ENCODE peak calls at places on chromosomes 5 and 9, in five cellular contexts. J is fibroblast of pulmonary artery, Q is IMR-90, C is spleen, E is left ventricle myocardium inferior. F is an unnamed sample.

GRCh38 chr5:157930710-157931109 is 71.8 kb upstream of the CLINT1 start:
- DNase-seq in E (peak), C (no peak), Q (no peak), J (no peak), F (no peak)

GRCh38 chr5:155532621-155533314 is 519.2 kb downstream of the KIF4B start:
- DNase-seq in E (no peak), C (no peak), J (no peak), Q (no peak), F (no peak)

GRCh38 chr9:68749579-68750159 is 44.6 kb downstream of the PIP5K1B start:
- DNase-seq in Q (no peak), J (no peak), E (no peak), C (no peak), F (no peak)

GRCh38 chr5:115417076-115417475 is 120.6 kb upstream of the CCDC112 start:
- DNase-seq in J (no peak), E (no peak), Q (no peak), C (no peak), F (no peak)

GRCh38 chr9:4435197-4435596 is 55.1 kb upstream of the SLC1A1 start:
- DNase-seq in E (no peak), J (peak), C (no peak), Q (peak), F (no peak)

GRCh38 chr5:63957617-63958016 is 4.6 kb downstream of the HTR1A start:
- DNase-seq in J (no peak), Q (no peak), E (no peak), C (no peak), F (no peak)

GRCh38 chr9:135096408-135096885 is 9.0 kb downstream of the OLFM1 start:
- DNase-seq in C (no peak), Q (no peak), J (no peak), E (no peak), F (no peak)

GRCh38 chr5:173890195-173890951 is 2.2 kb downstream of the CPEB4 start:
- DNase-seq in J (peak), Q (peak), C (no peak), E (peak), F (peak)

GRCh38 chr9:131423171-131423581 is 29.3 kb downstream of the PRRC2B start:
- DNase-seq in C (peak), Q (peak), J (peak), E (peak), F (peak)

GRCh38 chr5:180791611-180792213 is 10.9 kb downstream of the MGAT1 start:
- DNase-seq in Q (no peak), E (no peak), J (no peak), C (peak), F (no peak)

DNA sequence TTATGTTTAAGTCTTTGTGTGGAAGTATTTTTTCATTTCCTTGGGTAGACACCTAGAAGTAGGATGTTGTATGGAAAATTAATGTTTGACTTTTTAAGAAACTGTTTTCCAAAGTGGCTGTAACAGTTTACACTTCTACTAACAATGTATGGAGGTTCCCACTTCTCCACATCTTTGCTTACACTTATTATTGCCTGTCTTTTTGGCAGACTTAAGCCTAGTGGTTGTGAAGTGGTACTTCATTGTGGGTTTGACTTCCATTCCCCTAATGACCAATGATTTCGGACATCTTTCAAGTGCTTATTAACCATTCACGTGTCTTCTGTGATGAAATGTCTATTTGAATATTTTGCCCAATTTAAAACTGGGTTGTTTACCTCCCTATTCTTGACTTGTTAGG is 91.5 kb upstream of the CDKN2B start:
- DNase-seq in J (no peak), C (no peak), Q (no peak), E (no peak), F (no peak)
- TF ChIP-seq CTCF in J (peak), C (no peak), Q (peak), E (no peak), F (peak)

GRCh38 chr5:128491291-128491690 is 46.8 kb downstream of the FBN2 start:
- DNase-seq in Q (peak), J (peak), C (no peak), E (no peak), F (no peak)

GRCh38 chr5:128498844-128499455 is 39.1 kb downstream of the FBN2 start:
- DNase-seq in C (no peak), Q (peak), E (no peak), J (peak), F (no peak)

GRCh38 chr5:128493657-128494329 is 44.3 kb downstream of the FBN2 start:
- DNase-seq in C (no peak), E (no peak), J (no peak), Q (peak), F (no peak)

GRCh38 chr5:128494516-128494915 is 43.5 kb downstream of the FBN2 start:
- DNase-seq in C (no peak), Q (no peak), J (no peak), E (no peak), F (no peak)
- TF ChIP-seq CTCF in C (no peak), Q (no peak), J (peak), E (no peak), F (no peak)

GRCh38 chr9:107443786-107444185 is 45.8 kb downstream of the KLF4 start:
- DNase-seq in E (no peak), Q (no peak), J (no peak), C (no peak), F (no peak)
- TF ChIP-seq CTCF in E (no peak), Q (no peak), J (no peak), C (no peak), F (no peak)

GRCh38 chr5:135179308-135179980 is 145.4 kb upstream of the PITX1 start:
- DNase-seq in J (no peak), E (no peak), C (no peak), Q (no peak), F (no peak)
- TF ChIP-seq CTCF in J (no peak), E (no peak), C (no peak), Q (no peak), F (peak)

GRCh38 chr5:74786851-74787250 is 19.8 kb downstream of the NSA2 start:
- DNase-seq in J (no peak), E (no peak), Q (no peak), C (no peak), F (no peak)
- TF ChIP-seq CTCF in J (no peak), E (no peak), Q (no peak), C (no peak), F (no peak)

DNA sequence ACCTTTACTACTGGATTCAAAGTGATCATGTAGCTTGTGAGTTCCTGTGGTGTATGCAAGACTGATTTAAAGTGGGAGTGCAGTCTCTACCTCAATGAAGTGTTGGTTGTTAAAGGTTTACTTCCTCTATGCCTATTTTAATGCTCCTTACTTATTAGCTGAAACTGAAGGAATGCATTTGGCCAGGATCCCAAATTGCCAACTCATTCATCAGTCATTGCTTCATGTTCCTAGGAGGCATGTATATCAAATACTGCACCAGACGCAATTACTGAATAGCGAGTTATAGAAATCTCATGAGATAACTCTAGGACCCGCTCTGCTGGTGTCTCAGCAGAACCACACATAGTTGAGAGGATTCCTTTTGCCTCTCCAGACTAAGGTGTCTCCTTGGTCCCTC is 143.0 kb upstream of the RPS23 start:
- DNase-seq in J (peak), C (no peak), E (no peak), Q (peak), F (no peak)
- TF ChIP-seq CTCF in J (peak), C (no peak), E (no peak), Q (peak), F (no peak)

GRCh38 chr5:167217097-167217743 is 1074.2 kb upstream of the WWC1 start:
- DNase-seq in E (no peak), Q (no peak), J (no peak), C (no peak), F (no peak)
- TF ChIP-seq CTCF in E (peak), Q (no peak), J (no peak), C (no peak), F (no peak)